ENCODE peak calls at places on chromosomes 12 and 14, in eight cellular contexts. T is nephron progenitor cell; E is mesendoderm; F is T-helper 2 cell; N is effector CD4-positive, alpha-beta T cell; Z is glutamatergic neuron; R is left ventricle myocardium inferior; O is astrocyte of the spinal cord. V is an unnamed sample.

GRCh38 chr12:123453165-123453564 is 4.8 kb upstream of the SNRNP35 start:
- DNase-seq in O (no peak), R (no peak), T (no peak), Z (no peak), E (no peak), N (no peak), F (peak), V (no peak)

GRCh38 chr12:109961201-109961600 is 35.0 kb downstream of the GIT2 start:
- DNase-seq in Z (no peak), O (peak), E (no peak), F (no peak), T (no peak), N (no peak), R (peak), V (no peak)

GRCh38 chr12:128914908-128915563 is 61.8 kb downstream of the GLT1D1 start:
- DNase-seq in O (no peak), T (no peak), R (no peak), N (no peak), Z (no peak), F (peak), E (no peak), V (no peak)

GRCh38 chr12:27549801-27550652 is 26.0 kb downstream of the PPFIBP1 start:
- DNase-seq in T (peak), F (no peak), E (peak), R (peak), N (no peak), O (peak), Z (no peak), V (peak)

GRCh38 chr12:106840217-106840616 is 65.7 kb downstream of the RIC8B start:
- DNase-seq in O (peak), Z (no peak), T (peak), E (peak), R (no peak), N (no peak), F (no peak), V (peak)

GRCh38 chr12:132568301-132568700 is 42.1 kb downstream of the LRCOL1 start:
- DNase-seq in T (no peak), Z (no peak), E (no peak), O (no peak), F (no peak), R (no peak), N (no peak), V (no peak)

GRCh38 chr14:50542941-50543418 is 10.6 kb upstream of the MAP4K5 start:
- DNase-seq in O (peak), E (peak), T (peak), N (peak), F (no peak), Z (no peak), R (no peak), V (peak)

GRCh38 chr14:54420478-54421116 is 20.6 kb downstream of the CNIH1 start:
- DNase-seq in E (peak), O (peak), Z (peak), N (no peak), F (no peak), R (no peak), T (peak), V (peak)

GRCh38 chr12:92696240-92696639 is 6.5 kb upstream of the PLEKHG7 start:
- DNase-seq in R (peak), N (no peak), E (no peak), Z (no peak), O (peak), T (no peak), F (no peak), V (no peak)

GRCh38 chr12:119461815-119462214 is 127.3 kb downstream of the CCDC60 start:
- DNase-seq in R (no peak), Z (no peak), F (no peak), T (no peak), N (no peak), E (no peak), O (no peak), V (no peak)

GRCh38 chr14:66636240-66636639 is 128.3 kb downstream of the GPHN start:
- DNase-seq in R (no peak), Z (no peak), F (no peak), E (no peak), O (no peak), N (no peak), T (no peak), V (no peak)